ENCODE peak calls at places on chromosomes 7 and 10, in nine cellular contexts. F, B, Z, U, D, X, K, S and J are unnamed samples.

GRCh38 chr7:157886711-157887110 is 549.9 kb downstream of the DNAJB6 start:
- DNase-seq in F (no peak), B (no peak), Z (no peak), U (no peak), D (no peak), X (no peak), K (no peak), S (no peak), J (no peak)

GRCh38 chr7:21616796-21617436 is 74.1 kb downstream of the DNAH11 start:
- DNase-seq in F (peak; percentile 36), B (no peak), Z (no peak), U (peak; percentile 85), D (no peak), X (peak; percentile 79), K (peak; percentile 87), S (no peak), J (no peak)

GRCh38 chr10:99172950-99173349 is 62.7 kb downstream of the HPSE2 start:
- DNase-seq in F (no peak), B (no peak), Z (no peak), U (no peak), D (no peak), X (no peak), K (no peak), S (no peak), J (no peak)

GRCh38 chr7:141785711-141786552 is 4.1 kb upstream of the TAS2R5 start:
- DNase-seq in F (peak; percentile 53), B (no peak), Z (peak; percentile 5), U (peak; percentile 78), D (peak; percentile 13), X (peak; percentile 41), K (peak; percentile 65), S (peak; percentile 2), J (peak; percentile 35)

GRCh38 chr10:100723180-100723579 is 22.2 kb upstream of the PAX2 start:
- DNase-seq in F (no peak), B (no peak), Z (no peak), U (no peak), D (no peak), X (no peak), K (no peak), S (no peak), J (no peak)

GRCh38 chr10:34049887-34050286 is 715.4 kb upstream of the NRP1 start:
- DNase-seq in F (no peak), B (no peak), Z (no peak), U (peak; percentile 80), D (no peak), X (peak; percentile 93), K (peak; percentile 87), S (no peak), J (no peak)

GRCh38 chr7:55964261-55964801 is at the start of gene NIPSNAP2:
- DNase-seq in F (no peak), B (peak; percentile 61), Z (peak; percentile 49), U (peak; percentile 44), D (peak; percentile 76), X (peak; percentile 43), K (peak; percentile 27), S (peak; percentile 42), J (peak; percentile 65)

GRCh38 chr7:30173058-30173897 is 38.5 kb downstream of the MTURN start:
- DNase-seq in F (peak; percentile 95), B (peak; percentile 32), Z (no peak), U (peak; percentile 74), D (no peak), X (peak; percentile 86), K (peak; percentile 50), S (no peak), J (no peak)

GRCh38 chr7:90760892-90761291 is 164.8 kb downstream of the CDK14 start:
- DNase-seq in F (no peak), B (no peak), Z (no peak), U (no peak), D (no peak), X (no peak), K (peak; percentile 27), S (no peak), J (no peak)

GRCh38 chr7:84492128-84492527 is 297.5 kb upstream of the SEMA3A start:
- DNase-seq in F (no peak), B (no peak), Z (no peak), U (no peak), D (no peak), X (no peak), K (no peak), S (no peak), J (no peak)

GRCh38 chr7:45650404-45651055 is 76.4 kb downstream of the ADCY1 start:
- DNase-seq in F (no peak), B (no peak), Z (no peak), U (no peak), D (no peak), X (no peak), K (no peak), S (no peak), J (no peak)

GRCh38 chr10:118042336-118042735 is 4.4 kb downstream of the RAB11FIP2 start:
- DNase-seq in F (peak; percentile 34), B (no peak), Z (no peak), U (no peak), D (no peak), X (no peak), K (no peak), S (no peak), J (no peak)

GRCh38 chr7:156792611-156793010 is 100.4 kb downstream of the LMBR1 start:
- DNase-seq in F (no peak), B (no peak), Z (no peak), U (no peak), D (no peak), X (no peak), K (no peak), S (no peak), J (no peak)

GRCh38 chr10:28375399-28376354 is 72.8 kb upstream of the MPP7 start:
- DNase-seq in F (peak; percentile 18), B (peak; percentile 34), Z (no peak), U (peak; percentile 58), D (no peak), X (peak; percentile 85), K (peak; percentile 34), S (no peak), J (no peak)

GRCh38 chr7:77802557-77803410 is 4.2 kb downstream of the PHTF2 start:
- DNase-seq in F (no peak), B (no peak), Z (peak; percentile 17), U (no peak), D (no peak), X (peak; percentile 27), K (peak; percentile 16), S (no peak), J (no peak)

GRCh38 chr10:59625842-59626522 is 83.7 kb downstream of the SLC16A9 start:
- DNase-seq in F (peak; percentile 80), B (peak; percentile 23), Z (peak; percentile 46), U (peak; percentile 88), D (peak; percentile 12), X (peak; percentile 62), K (peak; percentile 75), S (peak; percentile 16), J (peak; percentile 51)

GRCh38 chr10:44492678-44493077 is 107.8 kb upstream of the CXCL12 start:
- DNase-seq in F (no peak), B (no peak), Z (no peak), U (no peak), D (no peak), X (no peak), K (no peak), S (no peak), J (no peak)

GRCh38 chr10:47319798-47320197 is 2.5 kb upstream of the GDF2 start:
- DNase-seq in F (no peak), B (no peak), Z (no peak), U (no peak), D (no peak), X (no peak), K (no peak), S (no peak), J (no peak)